ENCODE peak calls at places on chromosomes 7 and 10, in six cellular contexts. V is EH, F is psoas muscle, S is CMK, U is T-helper 9 cell, C is HepG2. R is an unnamed sample.

GRCh38 chr10:95819620-95820329 is 63.8 kb downstream of the ENTPD1 start:
- DNase-seq in V (no peak), F (no peak), S (no peak), U (no peak), C (no peak), R (no peak)

GRCh38 chr10:111348049-111348448 is 271.2 kb downstream of the ADRA2A start:
- DNase-seq in V (no peak), F (no peak), S (no peak), U (no peak), C (no peak), R (no peak)

GRCh38 chr7:52726986-52727385 is 308.4 kb upstream of the POM121L12 start:
- DNase-seq in V (no peak), F (no peak), S (no peak), U (no peak), C (no peak), R (no peak)

GRCh38 chr10:124712704-124713407 is 31.3 kb downstream of the FAM53B start:
- DNase-seq in V (no peak), F (no peak), S (no peak), U (no peak), C (peak), R (no peak)

GRCh38 chr7:34155225-34155908 is 250.0 kb downstream of the BMPER start:
- DNase-seq in V (peak), F (peak), S (no peak), U (no peak), C (no peak), R (no peak)

GRCh38 chr10:3760083-3760482 is 24.9 kb downstream of the KLF6 start:
- DNase-seq in V (no peak), F (no peak), S (no peak), U (no peak), C (no peak), R (no peak)

GRCh38 chr7:135645296-135645904 is 16.9 kb upstream of the STMP1 start:
- DNase-seq in V (peak), F (no peak), S (no peak), U (no peak), C (peak), R (no peak)

GRCh38 chr7:95365151-95365550 is 31.0 kb downstream of the PON3 start:
- DNase-seq in V (no peak), F (no peak), S (no peak), U (no peak), C (peak), R (no peak)

GRCh38 chr7:51847461-51848134 is 531.0 kb upstream of the COBL start:
- DNase-seq in V (no peak), F (no peak), S (no peak), U (no peak), C (no peak), R (no peak)

GRCh38 chr7:147492621-147493020 is 1097.9 kb upstream of the C7orf33 start:
- DNase-seq in V (peak), F (no peak), S (no peak), U (no peak), C (no peak), R (no peak)

GRCh38 chr7:148813890-148814289 is 70.2 kb downstream of the EZH2 start:
- DNase-seq in V (no peak), F (no peak), S (no peak), U (no peak), C (no peak), R (no peak)

GRCh38 chr10:106614293-106614692 is 550.2 kb downstream of the SORCS1 start:
- DNase-seq in V (no peak), F (no peak), S (no peak), U (no peak), C (no peak), R (no peak)

GRCh38 chr10:28533315-28533564 is 322 bp downstream of the WAC start:
- DNase-seq in V (no peak), F (no peak), S (no peak), U (no peak), C (no peak), R (no peak)

GRCh38 chr10:15462253-15462885 is 91.3 kb upstream of the FAM171A1 start:
- DNase-seq in V (peak), F (no peak), S (no peak), U (no peak), C (no peak), R (no peak)

GRCh38 chr10:113576853-113577252 is 24.0 kb downstream of the HABP2 start:
- DNase-seq in V (peak), F (no peak), S (no peak), U (no peak), C (no peak), R (no peak)

GRCh38 chr7:3028071-3028766 is 15.4 kb downstream of the CARD11 start:
- DNase-seq in V (peak), F (peak), S (no peak), U (no peak), C (no peak), R (peak)

GRCh38 chr10:28179490-28180099 is 123.3 kb downstream of the MPP7 start:
- DNase-seq in V (peak), F (no peak), S (no peak), U (no peak), C (peak), R (peak)

GRCh38 chr10:85250304-85250703 is 921.9 kb downstream of the CCSER2 start:
- DNase-seq in V (no peak), F (no peak), S (no peak), U (no peak), C (no peak), R (no peak)

GRCh38 chr10:77637474-77637985 is at the start of gene KCNMA1:
- DNase-seq in V (peak), F (peak), S (no peak), U (no peak), C (no peak), R (peak)

GRCh38 chr7:20393021-20394015 is 62.6 kb downstream of the ITGB8 start:
- DNase-seq in V (no peak), F (no peak), S (no peak), U (no peak), C (no peak), R (no peak)

GRCh38 chr10:79052311-79053080 is 16.3 kb upstream of the ZMIZ1 start:
- DNase-seq in V (no peak), F (peak), S (no peak), U (no peak), C (peak), R (peak)

GRCh38 chr10:131769691-131770090 is 131.1 kb upstream of the PPP2R2D start:
- DNase-seq in V (no peak), F (no peak), S (no peak), U (no peak), C (no peak), R (no peak)

GRCh38 chr7:128203047-128203491 is 38.0 kb upstream of the LEP start:
- DNase-seq in V (no peak), F (no peak), S (no peak), U (no peak), C (no peak), R (no peak)

GRCh38 chr10:130782467-130782866 is 529.1 kb downstream of the TCERG1L start:
- DNase-seq in V (no peak), F (no peak), S (no peak), U (no peak), C (peak), R (no peak)

GRCh38 chr7:1738511-1738910 is 68.4 kb downstream of the ELFN1 start:
- DNase-seq in V (no peak), F (no peak), S (no peak), U (no peak), C (no peak), R (peak)

GRCh38 chr7:92961966-92962365 is 125.6 kb upstream of the CDK6 start:
- DNase-seq in V (no peak), F (no peak), S (no peak), U (no peak), C (no peak), R (no peak)

GRCh38 chr7:131110294-131111080 is 217.2 kb upstream of the MKLN1 start:
- DNase-seq in V (peak), F (no peak), S (no peak), U (no peak), C (no peak), R (peak)

GRCh38 chr10:110425684-110426293 is 71.9 kb upstream of the DUSP5 start:
- DNase-seq in V (peak), F (no peak), S (no peak), U (no peak), C (peak), R (no peak)

GRCh38 chr7:121505021-121505420 is 108.9 kb upstream of the FAM3C start:
- DNase-seq in V (peak), F (no peak), S (no peak), U (no peak), C (no peak), R (no peak)

GRCh38 chr10:117262296-117263293 is 21.7 kb downstream of the SLC18A2 start:
- DNase-seq in V (no peak), F (no peak), S (peak), U (no peak), C (peak), R (no peak)